ENCODE peak calls at places on chromosome 20, in six cellular contexts. T is cardiac muscle cell, K is endothelial cell, S is natural killer cell, Z is progenitor cell of endocrine pancreas, B is H1. U is an unnamed sample.
A peak's percentile ranks its signal among the peaks of the same experiment; 100 is the strongest.

GRCh38 chr20:42492998-42493397 is 696.7 kb downstream of the PTPRT start:
- DNase-seq in T (no peak), K (no peak), S (no peak), Z (no peak), B (no peak), U (no peak)

GRCh38 chr20:32742322-32743236 is 688 bp downstream of the COMMD7 start:
- DNase-seq in T (no peak), K (no peak), S (no peak), Z (no peak), B (peak; percentile 58), U (no peak)

GRCh38 chr20:19211661-19212523 is 550 bp upstream of the SLC24A3 start:
- DNase-seq in T (peak; percentile 59), K (peak; percentile 52), S (no peak), Z (peak; percentile 39), B (peak; percentile 76), U (peak; percentile 18)

GRCh38 chr20:52747736-52748135 is 224.4 kb upstream of the TSHZ2 start:
- DNase-seq in T (peak; percentile 35), K (peak; percentile 23), S (no peak), Z (no peak), B (no peak), U (no peak)

GRCh38 chr20:10414982-10415650 is 18.9 kb downstream of the MKKS start:
- DNase-seq in T (no peak), K (no peak), S (no peak), Z (no peak), B (no peak), U (no peak)

GRCh38 chr20:55079917-55080316 is 604.5 kb downstream of the DOK5 start:
- DNase-seq in T (no peak), K (no peak), S (no peak), Z (no peak), B (no peak), U (no peak)

GRCh38 chr20:3753098-3753497 is 14.5 kb downstream of the ADISSP start:
- DNase-seq in T (peak; percentile 68), K (peak; percentile 76), S (peak; percentile 53), Z (no peak), B (peak; percentile 84), U (peak; percentile 60)

GRCh38 chr20:26279224-26279623 is 582.6 kb upstream of the ZNF337 start:
- DNase-seq in T (no peak), K (no peak), S (no peak), Z (no peak), B (no peak), U (no peak)

GRCh38 chr20:25686081-25687077 is 10.3 kb downstream of the ZNF337 start:
- DNase-seq in T (no peak), K (no peak), S (no peak), Z (no peak), B (no peak), U (no peak)

GRCh38 chr20:52425253-52425652 is 233.7 kb upstream of the ZFP64 start:
- DNase-seq in T (no peak), K (no peak), S (no peak), Z (no peak), B (no peak), U (no peak)

GRCh38 chr20:50496773-50497375 is 13.3 kb upstream of the PTPN1 start:
- DNase-seq in T (no peak), K (no peak), S (no peak), Z (no peak), B (no peak), U (no peak)

DNA sequence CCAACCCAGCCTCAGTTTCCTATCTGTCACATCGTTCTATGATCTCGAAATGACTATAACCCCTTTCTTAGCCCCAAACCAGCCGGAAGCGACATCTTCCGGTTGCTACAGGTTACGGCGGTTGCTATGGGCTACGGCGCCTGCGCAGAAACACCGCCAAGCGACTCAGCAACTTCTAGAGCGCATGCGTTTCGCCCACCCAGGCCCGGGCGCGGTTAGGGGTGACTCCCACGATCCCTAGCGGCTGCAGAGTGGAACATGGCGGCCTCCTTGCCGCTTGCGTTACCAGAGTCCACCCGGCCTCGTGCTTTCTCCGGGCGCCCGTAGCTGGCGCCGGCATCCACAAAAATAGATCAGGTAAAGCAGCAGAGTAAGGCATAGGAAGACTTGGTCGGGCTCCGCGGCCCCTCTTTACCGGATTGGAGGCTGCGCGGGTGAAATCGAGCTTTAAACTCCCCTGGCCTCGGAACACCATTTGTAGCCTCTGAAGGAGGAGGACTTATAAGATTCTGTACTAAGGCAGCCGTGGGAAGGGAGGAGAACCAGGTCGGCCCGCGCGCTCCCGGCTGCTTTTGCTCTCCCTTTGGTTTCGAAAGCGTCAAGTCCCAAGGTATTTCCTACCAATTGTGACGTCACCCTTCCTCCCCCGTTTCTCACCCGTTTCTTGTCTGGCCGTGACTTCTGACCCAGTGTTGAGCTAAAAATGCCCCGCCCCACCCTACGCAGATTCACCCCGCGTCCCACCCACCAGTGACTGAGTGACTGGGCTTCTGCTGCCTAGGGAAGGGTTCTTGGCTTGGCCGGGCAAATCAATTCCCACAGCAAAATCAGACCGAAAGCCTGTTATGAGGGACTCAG is 3.5 kb downstream of the SDCBP2 start:
- DNase-seq in T (peak; percentile 96), K (peak; percentile 96), S (peak; percentile 98), Z (peak; percentile 96), B (peak; percentile 97), U (peak; percentile 95)
- TF ChIP-seq CTCF in T (peak; percentile 8), K (peak; percentile 21), S (no peak), Z (peak; percentile 29), B (no peak), U (peak; percentile 48)

GRCh38 chr20:6767536-6768227 is at the start of gene BMP2:
- DNase-seq in T (peak; percentile 91), K (peak; percentile 54), S (peak; percentile 15), Z (peak; percentile 47), B (peak; percentile 78), U (peak; percentile 38)
- TF ChIP-seq CTCF in T (no peak), K (no peak), S (no peak), Z (no peak), B (no peak), U (no peak)

GRCh38 chr20:47782920-47783552 is 2.2 kb downstream of the SULF2 start:
- DNase-seq in T (no peak), K (no peak), S (no peak), Z (no peak), B (no peak), U (no peak)
- TF ChIP-seq CTCF in T (no peak), K (no peak), S (no peak), Z (no peak), B (peak; percentile 12), U (no peak)

DNA sequence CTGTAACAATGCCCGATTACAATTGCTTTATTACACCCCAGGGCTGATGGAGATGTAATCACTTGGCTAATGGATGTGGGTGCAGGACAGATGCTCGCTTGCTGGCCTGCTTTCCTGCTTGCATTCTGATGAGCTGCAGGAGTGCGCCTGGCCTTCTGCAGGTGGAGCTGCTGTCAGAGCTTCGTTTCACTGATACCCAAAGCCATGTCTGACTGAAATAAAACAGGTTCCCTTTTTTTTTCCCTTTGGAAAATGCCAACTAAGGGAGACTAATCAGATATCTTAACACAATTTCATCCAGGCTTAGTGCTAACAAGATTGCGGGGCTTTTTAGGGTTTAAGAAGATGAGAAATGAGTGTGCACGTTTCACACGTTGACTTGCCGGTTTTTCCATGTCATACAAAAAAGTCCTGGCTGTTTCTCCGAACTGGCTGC is 60.7 kb downstream of the VAPB start:
- DNase-seq in T (peak; percentile 38), K (no peak), S (no peak), Z (no peak), B (no peak), U (no peak)
- TF ChIP-seq CTCF in T (no peak), K (no peak), S (no peak), Z (no peak), B (no peak), U (no peak)

GRCh38 chr20:23106271-23106851 is 20.2 kb upstream of the CD93 start:
- DNase-seq in T (no peak), K (peak; percentile 43), S (no peak), Z (no peak), B (no peak), U (no peak)
- TF ChIP-seq CTCF in T (no peak), K (peak; percentile 59), S (no peak), Z (peak; percentile 40), B (no peak), U (peak; percentile 28)

DNA sequence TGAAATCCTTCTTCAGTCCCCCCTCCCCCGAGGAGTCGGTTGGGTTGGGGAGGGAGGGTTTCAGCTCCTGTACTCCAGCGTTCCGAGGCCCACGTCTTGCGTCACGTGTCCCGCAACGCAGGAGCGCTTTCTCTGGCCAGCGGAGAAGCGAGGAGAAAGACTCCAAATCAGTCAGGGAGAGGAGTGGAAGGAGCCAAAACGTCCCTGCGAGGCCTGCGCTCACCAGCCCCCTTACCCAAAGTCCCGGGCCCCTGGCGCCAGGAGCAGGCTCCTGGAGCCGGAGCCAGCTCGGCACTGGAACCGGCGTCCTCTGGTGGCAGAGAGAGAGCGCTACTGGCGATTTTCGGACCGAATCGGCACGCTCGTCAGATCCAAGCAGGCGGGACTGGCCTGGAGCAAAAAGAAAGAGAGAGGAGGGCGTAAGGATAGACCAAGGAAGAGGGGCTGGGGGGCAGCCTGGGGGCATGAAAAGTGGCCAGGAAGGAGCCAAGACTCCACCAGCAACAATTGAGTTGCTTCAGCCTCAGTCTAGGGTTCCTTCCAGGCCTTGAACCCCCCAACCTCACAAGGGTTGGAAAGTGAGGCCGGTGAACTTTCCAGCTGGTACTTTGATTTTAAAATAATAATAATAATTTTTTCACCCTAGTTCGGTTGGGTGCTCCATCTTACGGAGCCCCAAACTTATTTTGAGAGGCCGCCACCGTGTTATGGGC is at the start of gene GNAS:
- DNase-seq in T (peak; percentile 82), K (peak; percentile 81), S (no peak), Z (peak; percentile 47), B (peak; percentile 86), U (peak; percentile 69)
- TF ChIP-seq CTCF in T (peak; percentile 78), K (no peak), S (peak; percentile 19), Z (peak; percentile 67), B (peak; percentile 95), U (peak; percentile 73)

GRCh38 chr20:24493661-24494459 is 24.4 kb downstream of the SYNDIG1 start:
- DNase-seq in T (no peak), K (no peak), S (no peak), Z (no peak), B (no peak), U (no peak)

GRCh38 chr20:24494460-24494920 is 25.1 kb downstream of the SYNDIG1 start:
- DNase-seq in T (no peak), K (no peak), S (no peak), Z (no peak), B (no peak), U (no peak)

GRCh38 chr20:24492698-24493097 is 23.3 kb downstream of the SYNDIG1 start:
- DNase-seq in T (no peak), K (no peak), S (no peak), Z (no peak), B (no peak), U (no peak)

GRCh38 chr20:24493181-24493580 is 23.8 kb downstream of the SYNDIG1 start:
- DNase-seq in T (no peak), K (no peak), S (no peak), Z (no peak), B (no peak), U (no peak)

GRCh38 chr20:24495266-24495665 is 25.8 kb downstream of the SYNDIG1 start:
- DNase-seq in T (no peak), K (no peak), S (no peak), Z (no peak), B (no peak), U (no peak)
- TF ChIP-seq CTCF in T (no peak), K (no peak), S (no peak), Z (no peak), B (no peak), U (no peak)

DNA sequence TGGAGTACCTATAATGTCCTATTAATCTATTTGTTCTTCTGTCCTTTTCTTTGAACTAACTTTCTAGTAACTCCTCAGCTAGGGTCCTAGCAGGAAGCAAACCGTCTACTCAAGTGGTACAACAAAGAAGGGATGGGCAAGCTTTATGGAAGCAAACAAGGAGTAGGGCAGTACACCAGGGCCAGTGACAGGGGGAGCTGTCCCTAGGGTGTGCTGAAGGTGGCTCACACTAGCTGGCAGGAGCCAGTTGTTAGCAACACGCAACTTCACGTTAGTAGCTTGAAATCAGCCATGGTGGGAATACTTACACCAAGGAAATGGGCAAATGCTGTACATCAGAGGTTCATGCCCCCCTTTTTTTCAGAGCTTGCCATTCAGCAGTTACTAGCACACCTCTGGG is 74.0 kb upstream of the EYA2 start:
- DNase-seq in T (peak; percentile 49), K (no peak), S (no peak), Z (no peak), B (no peak), U (no peak)
- TF ChIP-seq CTCF in T (peak; percentile 5), K (no peak), S (no peak), Z (no peak), B (no peak), U (no peak)

U was measured in neural crest cell.